ENCODE peak calls at places on chromosomes 6 and 20, in nine cellular contexts. E is PC-3, R is thoracic aorta, D is cardiac muscle cell, H is kidney, I is cardiac fibroblast, B is Peyer's patch, S is B cell, M is CD14-positive monocyte. Q is an unnamed sample.

GRCh38 chr6:47698342-47698787 is at the start of gene ADGRF4:
- DNase-seq in E (peak; percentile 95), R (no peak), D (peak; percentile 80), H (no peak), I (peak; percentile 90), B (peak; percentile 69), S (no peak), M (no peak), Q (no peak)

GRCh38 chr6:89768324-89768723 is 51.3 kb downstream of the MDN1 start:
- DNase-seq in E (no peak), R (no peak), D (no peak), H (no peak), I (no peak), B (no peak), S (no peak), M (no peak), Q (no peak)

GRCh38 chr6:116793224-116793623 is 27.7 kb upstream of the FAM162B start:
- DNase-seq in E (no peak), R (no peak), D (no peak), H (no peak), I (no peak), B (no peak), S (no peak), M (no peak), Q (no peak)

GRCh38 chr6:169310983-169311382 is 57.3 kb upstream of the THBS2 start:
- DNase-seq in E (no peak), R (no peak), D (no peak), H (no peak), I (no peak), B (no peak), S (no peak), M (no peak), Q (no peak)

GRCh38 chr6:89997456-89998445 is 103.5 kb downstream of the GJA10 start:
- DNase-seq in E (no peak), R (no peak), D (peak; percentile 59), H (no peak), I (no peak), B (peak; percentile 51), S (no peak), M (no peak), Q (no peak)

GRCh38 chr20:35523298-35523888 is 6.1 kb downstream of the C20orf173 start:
- DNase-seq in E (peak; percentile 57), R (no peak), D (no peak), H (no peak), I (peak; percentile 33), B (no peak), S (no peak), M (no peak), Q (no peak)

GRCh38 chr6:161547617-161548016 is 273.8 kb upstream of the AGPAT4 start:
- DNase-seq in E (no peak), R (no peak), D (no peak), H (no peak), I (no peak), B (no peak), S (no peak), M (no peak), Q (no peak)

GRCh38 chr20:49610701-49611538 is 43.0 kb upstream of the PTGIS start:
- DNase-seq in E (peak; percentile 93), R (no peak), D (peak; percentile 63), H (peak; percentile 88), I (peak; percentile 64), B (peak; percentile 90), S (peak; percentile 74), M (peak; percentile 74), Q (no peak)

GRCh38 chr6:119078449-119079287 is at the start of gene FAM184A:
- DNase-seq in E (peak; percentile 47), R (no peak), D (peak; percentile 69), H (peak; percentile 85), I (peak; percentile 46), B (peak; percentile 77), S (peak; percentile 50), M (peak; percentile 51), Q (no peak)

GRCh38 chr6:135992739-135993138 is 141.2 kb downstream of the PDE7B start:
- DNase-seq in E (no peak), R (no peak), D (no peak), H (no peak), I (no peak), B (no peak), S (no peak), M (no peak), Q (no peak)

GRCh38 chr6:159815410-159815809 is 15.3 kb downstream of the PNLDC1 start:
- DNase-seq in E (no peak), R (no peak), D (no peak), H (no peak), I (no peak), B (peak; percentile 10), S (no peak), M (no peak), Q (no peak)
- TF ChIP-seq CTCF in E (no peak), R (no peak), D (no peak), H (no peak), I (no peak), B (no peak), S (no peak), M (no peak), Q (no peak)

GRCh38 chr6:107488875-107489635 is 862 bp upstream of the SOBP start:
- DNase-seq in E (no peak), R (no peak), D (peak; percentile 34), H (peak; percentile 84), I (peak; percentile 33), B (no peak), S (peak; percentile 41), M (no peak), Q (no peak)

GRCh38 chr6:107490568-107491058 is 696 bp downstream of the SOBP start:
- DNase-seq in E (no peak), R (no peak), D (no peak), H (no peak), I (no peak), B (no peak), S (no peak), M (no peak), Q (no peak)

GRCh38 chr6:107491059-107491609 is 1.2 kb downstream of the SOBP start:
- DNase-seq in E (no peak), R (no peak), D (peak; percentile 76), H (peak; percentile 83), I (peak; percentile 56), B (peak; percentile 51), S (no peak), M (no peak), Q (peak; percentile 90)

GRCh38 chr6:107488174-107488874 is 1.6 kb upstream of the SOBP start:
- DNase-seq in E (no peak), R (no peak), D (peak; percentile 11), H (peak; percentile 61), I (no peak), B (no peak), S (no peak), M (no peak), Q (no peak)

GRCh38 chr6:107489636-107490567 is at the start of gene SOBP:
- DNase-seq in E (no peak), R (no peak), D (peak; percentile 70), H (peak; percentile 87), I (peak; percentile 38), B (peak; percentile 56), S (peak; percentile 42), M (no peak), Q (no peak)
- TF ChIP-seq CTCF in E (no peak), R (no peak), D (no peak), H (no peak), I (no peak), B (no peak), S (no peak), M (no peak), Q (peak; percentile 37)

GRCh38 chr6:143516700-143517446 is 5.4 kb upstream of the FUCA2 start:
- DNase-seq in E (no peak), R (no peak), D (no peak), H (no peak), I (no peak), B (no peak), S (no peak), M (no peak), Q (no peak)

GRCh38 chr6:143515766-143516355 is 4.3 kb upstream of the FUCA2 start:
- DNase-seq in E (no peak), R (no peak), D (no peak), H (no peak), I (no peak), B (no peak), S (no peak), M (no peak), Q (no peak)

GRCh38 chr6:143510991-143511891 is at the start of gene FUCA2:
- DNase-seq in E (peak; percentile 74), R (peak; percentile 72), D (peak; percentile 95), H (peak; percentile 96), I (peak; percentile 93), B (peak; percentile 95), S (peak; percentile 49), M (peak; percentile 80), Q (peak; percentile 95)

GRCh38 chr6:143514996-143515760 is 3.7 kb upstream of the FUCA2 start:
- DNase-seq in E (no peak), R (no peak), D (peak; percentile 63), H (peak; percentile 26), I (no peak), B (no peak), S (no peak), M (no peak), Q (no peak)

DNA sequence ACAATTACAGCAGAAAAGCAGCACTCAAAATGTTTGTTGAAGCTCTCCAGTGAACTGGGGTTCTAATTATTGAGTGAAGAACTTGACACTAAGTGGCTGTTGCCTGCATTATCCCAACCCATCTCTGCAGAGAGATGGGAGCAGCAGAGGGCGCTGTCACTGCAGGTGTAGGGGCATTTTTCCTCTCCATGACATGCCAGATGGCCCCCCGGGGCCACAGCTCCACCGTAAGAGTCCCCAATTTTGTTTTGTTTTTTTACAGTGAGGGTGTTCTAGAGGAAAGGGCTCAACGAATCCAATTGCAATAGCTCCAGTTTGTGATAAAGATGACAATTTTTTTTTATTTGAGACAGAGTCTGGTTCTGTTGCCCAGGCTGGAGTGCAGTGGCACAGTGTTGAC is 1.9 kb upstream of the FUCA2 start:
- DNase-seq in E (peak; percentile 30), R (no peak), D (no peak), H (peak; percentile 29), I (no peak), B (peak; percentile 82), S (no peak), M (no peak), Q (no peak)
- TF ChIP-seq CTCF in E (peak; percentile 58), R (no peak), D (peak; percentile 43), H (no peak), I (peak; percentile 32), B (peak; percentile 60), S (peak; percentile 44), M (peak; percentile 67), Q (peak; percentile 58)

GRCh38 chr6:41153451-41153850 is 696 bp downstream of the TREML1 start:
- DNase-seq in E (no peak), R (no peak), D (no peak), H (no peak), I (no peak), B (no peak), S (no peak), M (no peak), Q (no peak)

GRCh38 chr6:41153992-41154625 is at the start of gene TREML1:
- DNase-seq in E (no peak), R (no peak), D (no peak), H (no peak), I (no peak), B (no peak), S (no peak), M (no peak), Q (no peak)

GRCh38 chr6:41147917-41148316 is 6.2 kb downstream of the TREML1 start:
- DNase-seq in E (no peak), R (no peak), D (no peak), H (no peak), I (no peak), B (no peak), S (no peak), M (no peak), Q (no peak)

GRCh38 chr6:41155132-41155805 is 1.1 kb upstream of the TREML1 start:
- DNase-seq in E (no peak), R (no peak), D (no peak), H (no peak), I (no peak), B (no peak), S (no peak), M (no peak), Q (no peak)

GRCh38 chr6:41150671-41151070 is 3.5 kb downstream of the TREML1 start:
- DNase-seq in E (no peak), R (no peak), D (no peak), H (no peak), I (no peak), B (no peak), S (no peak), M (no peak), Q (no peak)
- TF ChIP-seq CTCF in E (no peak), R (no peak), D (no peak), H (no peak), I (no peak), B (no peak), S (no peak), M (no peak), Q (no peak)